ENCODE peak calls at places on chromosomes 2 and 18, in seven cellular contexts. X is WTC11, O is endodermal cell, R is lower lobe of right lung, A is mesothelial cell of epicardium, C is upper lobe of right lung, Z is Caco-2. F is an unnamed sample.

GRCh38 chr2:234437642-234438321 is 59.1 kb downstream of the ARL4C start:
- DNase-seq in X (no peak), O (no peak), R (no peak), A (no peak), C (no peak), Z (no peak), F (no peak)

GRCh38 chr2:70381821-70382220 is 80.0 kb upstream of the FAM136A start:
- DNase-seq in X (no peak), O (no peak), R (no peak), A (peak), C (no peak), Z (no peak), F (no peak)

GRCh38 chr2:69816923-69817542 is 12.4 kb upstream of the GMCL1 start:
- DNase-seq in X (peak), O (peak), R (no peak), A (no peak), C (no peak), Z (peak), F (peak)

GRCh38 chr2:218291934-218292699 is at the start of gene TMBIM1:
- DNase-seq in X (peak), O (peak), R (peak), A (peak), C (peak), Z (peak), F (peak)

GRCh38 chr2:182050333-182050855 is 64.7 kb downstream of the PPP1R1C start:
- DNase-seq in X (no peak), O (no peak), R (no peak), A (no peak), C (no peak), Z (no peak), F (no peak)

GRCh38 chr18:47756364-47757016 is 174.0 kb downstream of the SMAD2 start:
- DNase-seq in X (peak), O (peak), R (peak), A (no peak), C (peak), Z (peak), F (peak)

GRCh38 chr2:210445116-210445707 is 31.3 kb downstream of the LANCL1 start:
- DNase-seq in X (no peak), O (no peak), R (no peak), A (no peak), C (no peak), Z (no peak), F (no peak)

GRCh38 chr2:222364280-222364895 is 60.0 kb upstream of the SGPP2 start:
- DNase-seq in X (no peak), O (no peak), R (no peak), A (no peak), C (no peak), Z (no peak), F (no peak)

GRCh38 chr18:38019292-38019691 is 453.7 kb upstream of the CELF4 start:
- DNase-seq in X (no peak), O (no peak), R (no peak), A (no peak), C (no peak), Z (no peak), F (no peak)

GRCh38 chr2:65630643-65631042 is 198.2 kb upstream of the SPRED2 start:
- DNase-seq in X (no peak), O (no peak), R (no peak), A (no peak), C (no peak), Z (no peak), F (no peak)

GRCh38 chr2:24339856-24340262 is 20.5 kb downstream of the ITSN2 start:
- DNase-seq in X (no peak), O (no peak), R (no peak), A (no peak), C (no peak), Z (no peak), F (no peak)

GRCh38 chr2:68878071-68878711 is 7.0 kb upstream of the BMP10 start:
- DNase-seq in X (no peak), O (no peak), R (no peak), A (no peak), C (no peak), Z (no peak), F (no peak)

GRCh38 chr2:115165529-115166109 is 723.2 kb downstream of the DPP10 start:
- DNase-seq in X (no peak), O (no peak), R (no peak), A (no peak), C (no peak), Z (no peak), F (peak)

GRCh38 chr2:159890945-159891588 is 93.1 kb upstream of the CD302 start:
- DNase-seq in X (no peak), O (no peak), R (no peak), A (no peak), C (no peak), Z (no peak), F (no peak)

GRCh38 chr2:126972272-126972626 is 73.6 kb downstream of the TEX51 start:
- DNase-seq in X (no peak), O (no peak), R (no peak), A (no peak), C (no peak), Z (no peak), F (no peak)
- TF ChIP-seq CTCF in X (no peak), O (peak), R (peak), A (peak), C (no peak), Z (no peak), F (peak)

DNA sequence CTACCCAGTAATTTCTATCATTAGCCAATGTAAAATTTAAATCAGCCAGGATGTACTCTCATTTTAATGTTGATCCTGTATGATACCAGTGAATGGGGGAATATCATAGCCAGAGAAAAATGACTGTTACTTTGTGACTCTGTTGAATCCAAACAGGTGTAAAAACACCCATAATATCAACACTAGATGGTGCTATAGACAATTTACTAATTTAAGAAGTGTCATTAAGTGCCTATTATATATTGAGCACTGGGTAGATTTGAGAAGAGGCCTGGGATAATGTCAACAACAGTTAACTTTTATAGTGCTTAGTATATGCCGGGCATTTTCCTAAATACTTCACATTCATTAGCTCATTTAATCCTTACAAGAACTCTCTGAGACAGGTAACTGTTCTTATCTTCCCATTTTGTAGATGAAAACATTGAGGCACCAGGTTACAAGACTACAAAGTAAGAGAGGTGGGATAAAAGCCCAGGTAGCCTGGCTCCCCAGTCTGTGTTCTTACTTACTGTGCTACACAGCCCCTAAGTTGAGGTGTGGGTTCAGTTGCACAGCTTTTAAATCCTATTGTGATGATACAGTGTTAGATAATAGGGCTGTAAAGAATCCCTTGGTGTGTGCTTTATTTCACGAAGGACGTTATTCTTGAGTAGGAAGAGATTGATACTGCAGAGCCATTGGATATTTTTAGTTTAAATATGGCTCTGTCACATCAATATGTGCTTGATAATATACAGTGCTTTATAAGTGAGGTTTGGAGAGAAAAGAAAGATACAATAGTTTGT is 325.5 kb downstream of the AGPS start:
- DNase-seq in X (no peak), O (no peak), R (no peak), A (no peak), C (no peak), Z (no peak), F (no peak)
- TF ChIP-seq CTCF in X (no peak), O (peak), R (no peak), A (no peak), C (peak), Z (peak), F (no peak)

GRCh38 chr2:96271995-96272394 is 6.0 kb downstream of the CIAO1 start:
- DNase-seq in X (no peak), O (no peak), R (no peak), A (no peak), C (no peak), Z (no peak), F (no peak)
- TF ChIP-seq CTCF in X (no peak), O (no peak), R (no peak), A (no peak), C (no peak), Z (no peak), F (no peak)

DNA sequence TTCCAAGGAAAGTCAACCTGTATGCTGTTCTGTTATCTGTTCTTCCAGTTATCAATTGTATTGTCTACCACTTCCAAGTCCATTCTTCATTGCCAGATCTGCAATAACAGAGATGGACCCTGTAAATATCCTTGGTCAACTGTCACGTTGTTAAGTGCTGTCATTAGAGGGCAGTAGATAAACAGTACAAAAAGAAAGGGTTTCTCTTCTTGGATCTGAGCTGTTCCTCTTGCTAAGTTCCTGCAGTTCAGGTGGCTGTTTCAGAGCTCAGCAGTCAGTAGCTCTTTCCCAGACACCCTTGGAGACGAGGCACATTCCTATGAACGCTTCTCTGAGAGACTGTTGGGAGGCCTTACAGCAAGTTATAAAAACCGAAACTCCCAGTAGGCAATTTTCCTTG is 957.1 kb upstream of the CHAC2 start:
- DNase-seq in X (no peak), O (peak), R (no peak), A (no peak), C (no peak), Z (no peak), F (no peak)
- TF ChIP-seq CTCF in X (no peak), O (peak), R (no peak), A (no peak), C (peak), Z (peak), F (no peak)

GRCh38 chr18:68928762-68929675 is 131.1 kb downstream of the CCDC102B start:
- DNase-seq in X (no peak), O (peak), R (no peak), A (no peak), C (no peak), Z (no peak), F (no peak)

GRCh38 chr18:68919900-68920299 is 122.0 kb downstream of the CCDC102B start:
- DNase-seq in X (no peak), O (no peak), R (no peak), A (no peak), C (no peak), Z (no peak), F (no peak)

GRCh38 chr18:68922392-68922791 is 124.5 kb downstream of the CCDC102B start:
- DNase-seq in X (no peak), O (no peak), R (no peak), A (no peak), C (no peak), Z (no peak), F (no peak)

DNA sequence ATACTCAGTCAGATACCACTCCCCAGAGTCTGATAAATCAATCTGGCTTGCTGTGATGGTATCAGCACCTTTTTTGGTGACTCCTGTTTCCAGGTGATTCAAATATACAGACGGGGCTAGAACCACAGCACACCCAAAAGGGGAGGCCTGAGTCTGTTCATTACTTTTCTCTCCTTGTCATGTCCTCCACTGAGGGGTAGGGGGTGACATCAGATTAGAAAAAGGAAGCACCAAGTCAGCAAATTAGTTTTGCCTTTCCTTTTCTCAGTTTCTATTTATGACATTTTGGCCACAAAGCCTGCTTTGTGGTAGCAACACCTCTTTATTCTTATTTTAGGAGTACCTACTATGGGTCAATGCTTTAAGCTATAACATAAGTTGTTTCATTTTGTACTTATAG is 127.4 kb downstream of the CCDC102B start:
- DNase-seq in X (no peak), O (peak), R (no peak), A (no peak), C (no peak), Z (no peak), F (no peak)
- TF ChIP-seq CTCF in X (peak), O (peak), R (peak), A (no peak), C (peak), Z (peak), F (peak)

DNA sequence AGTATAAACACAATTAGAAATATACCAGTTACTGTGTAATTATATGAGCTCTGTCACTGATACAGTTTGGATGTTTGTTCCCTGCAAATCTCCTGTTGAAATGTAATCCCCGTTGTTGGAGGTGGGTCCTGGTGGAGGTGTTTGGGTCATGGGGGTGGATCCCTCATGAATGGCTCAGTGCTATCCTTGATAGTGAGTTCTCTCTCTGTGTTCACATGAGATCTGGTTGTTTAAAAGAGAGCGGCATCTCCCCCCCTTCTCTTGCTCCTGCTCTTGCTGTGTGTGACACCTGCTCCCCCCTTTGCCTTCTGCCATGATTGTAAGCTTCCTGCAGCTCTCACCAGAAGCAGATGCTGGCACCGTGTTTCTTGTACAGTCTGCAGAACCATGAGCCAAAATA is 24.1 kb downstream of the MTX2 start:
- DNase-seq in X (no peak), O (no peak), R (no peak), A (no peak), C (no peak), Z (no peak), F (no peak)
- TF ChIP-seq CTCF in X (no peak), O (no peak), R (no peak), A (no peak), C (no peak), Z (no peak), F (no peak)

F was measured in nephron progenitor cell.